ENCODE peak calls at places on chromosome 11, in nine cellular contexts. K is psoas muscle, U is IMR-90, F is cardiac fibroblast, J is AG04449, I is astrocyte of the spinal cord, X is GM10248, Z is cardiac muscle cell, L is HFF-Myc. B is an unnamed sample.

GRCh38 chr11:64216879-64217278 is 9.1 kb downstream of the TRPT1 start:
- DNase-seq in K (no peak), U (no peak), F (no peak), J (no peak), I (no peak), X (no peak), Z (no peak), L (no peak), B (no peak)

GRCh38 chr11:79400717-79401330 is 40.0 kb downstream of the TENM4 start:
- DNase-seq in K (no peak), U (peak), F (peak), J (no peak), I (peak), X (peak), Z (peak), L (peak), B (peak)

GRCh38 chr11:24731554-24731953 is 234.7 kb downstream of the LUZP2 start:
- DNase-seq in K (no peak), U (no peak), F (no peak), J (no peak), I (no peak), X (no peak), Z (no peak), L (no peak), B (no peak)

GRCh38 chr11:14583252-14584105 is 60.1 kb upstream of the PDE3B start:
- DNase-seq in K (no peak), U (no peak), F (no peak), J (no peak), I (no peak), X (no peak), Z (no peak), L (peak), B (no peak)

GRCh38 chr11:47078751-47079524 is 97.7 kb downstream of the ARFGAP2 start:
- DNase-seq in K (no peak), U (peak), F (peak), J (no peak), I (no peak), X (no peak), Z (no peak), L (no peak), B (no peak)

GRCh38 chr11:88292156-88292844 is 45.2 kb downstream of the CTSC start:
- DNase-seq in K (no peak), U (peak), F (peak), J (no peak), I (peak), X (no peak), Z (peak), L (no peak), B (no peak)

GRCh38 chr11:131867457-131868257 is 497.2 kb downstream of the NTM start:
- DNase-seq in K (peak), U (peak), F (peak), J (peak), I (peak), X (peak), Z (peak), L (peak), B (peak)

GRCh38 chr11:61861634-61862033 is 29.7 kb downstream of the FADS3 start:
- DNase-seq in K (no peak), U (no peak), F (no peak), J (no peak), I (no peak), X (no peak), Z (peak), L (no peak), B (no peak)

GRCh38 chr11:116171271-116172140 is 601.3 kb downstream of the BUD13 start:
- DNase-seq in K (no peak), U (no peak), F (no peak), J (no peak), I (no peak), X (no peak), Z (no peak), L (no peak), B (no peak)

GRCh38 chr11:128956401-128957203 is 13.9 kb upstream of the TP53AIP1 start:
- DNase-seq in K (no peak), U (peak), F (peak), J (peak), I (peak), X (peak), Z (peak), L (peak), B (peak)

DNA sequence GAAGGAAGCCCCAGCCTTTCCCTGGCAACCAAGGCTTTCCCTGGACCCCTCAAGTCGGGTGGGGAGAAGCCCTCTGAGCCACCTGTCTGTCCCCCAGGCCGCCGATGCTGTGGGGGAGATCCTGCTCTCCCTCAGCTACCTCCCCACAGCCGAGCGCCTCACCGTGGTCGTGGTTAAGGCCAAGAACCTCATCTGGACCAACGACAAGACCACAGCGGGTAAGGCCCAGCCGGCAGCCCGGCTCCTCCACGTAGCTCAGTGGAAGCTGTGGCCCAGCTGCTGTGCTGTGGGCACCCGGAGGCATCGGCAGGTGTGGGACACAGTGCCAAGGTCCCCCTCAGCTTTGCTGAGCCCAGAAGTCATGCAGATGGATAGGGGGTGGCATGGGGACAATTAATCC is 12.2 kb upstream of the RHOD start:
- DNase-seq in K (no peak), U (peak), F (no peak), J (no peak), I (peak), X (no peak), Z (no peak), L (no peak), B (no peak)
- TF ChIP-seq CTCF in K (no peak), U (no peak), F (no peak), J (no peak), I (no peak), X (peak), Z (no peak), L (no peak), B (no peak)

DNA sequence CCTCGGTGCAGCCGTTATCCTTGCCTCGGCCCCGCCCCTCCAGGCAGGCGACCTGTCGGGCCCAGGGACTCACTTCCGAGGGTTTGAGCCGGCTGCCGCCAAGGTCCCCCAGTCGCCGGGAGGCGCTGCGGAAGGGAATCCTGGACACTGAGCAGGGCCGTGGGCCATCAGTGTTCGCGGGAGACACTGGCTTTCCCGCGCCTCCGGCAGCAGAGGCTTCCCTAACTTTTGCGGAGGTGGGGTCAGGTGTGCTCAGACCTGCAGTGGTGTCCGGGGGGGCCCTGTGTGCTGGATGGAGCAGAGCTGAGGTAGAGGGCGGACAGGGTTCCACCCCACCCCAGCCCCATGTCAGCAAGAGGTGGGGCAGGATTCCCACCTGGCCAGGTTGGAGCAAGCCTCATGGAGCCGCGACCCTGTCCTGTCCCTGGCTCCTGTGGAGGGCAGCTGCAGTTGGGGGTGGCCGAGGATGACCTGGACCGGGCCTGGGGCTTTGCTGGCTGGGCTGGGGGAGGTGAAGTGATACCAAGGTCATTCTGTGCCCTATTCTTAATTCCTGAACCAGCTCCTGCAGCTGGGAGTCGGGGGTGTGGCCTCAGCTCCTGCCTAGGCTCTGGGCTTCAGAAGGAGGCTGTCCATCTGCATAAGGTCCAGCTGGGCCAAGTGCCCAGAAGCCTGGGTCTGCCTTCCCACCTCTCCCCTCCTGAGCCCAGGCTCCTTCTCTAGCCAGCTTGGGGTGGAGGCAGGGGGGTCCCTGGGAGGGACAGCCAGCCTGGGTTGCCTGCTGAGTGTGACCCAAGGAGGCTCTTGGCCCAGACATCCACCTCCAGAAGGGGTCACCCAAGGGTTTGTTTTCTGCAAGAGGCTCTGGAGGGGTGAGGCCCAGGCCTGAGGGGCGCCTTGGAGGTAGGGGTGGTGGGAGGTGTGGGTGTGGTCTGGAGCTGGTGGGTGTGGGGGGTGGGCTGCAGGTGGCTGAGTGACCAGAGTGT is 8.4 kb downstream of the TSPAN4 start:
- DNase-seq in K (no peak), U (no peak), F (no peak), J (no peak), I (no peak), X (no peak), Z (no peak), L (no peak), B (no peak)
- TF ChIP-seq CTCF in K (no peak), U (no peak), F (no peak), J (no peak), I (peak), X (peak), Z (peak), L (no peak), B (peak)

GRCh38 chr11:75767228-75767572 is 1.4 kb upstream of the DGAT2 start:
- DNase-seq in K (no peak), U (no peak), F (no peak), J (no peak), I (no peak), X (no peak), Z (no peak), L (no peak), B (no peak)

GRCh38 chr11:75768909-75769771 is 562 bp downstream of the DGAT2 start:
- DNase-seq in K (peak), U (no peak), F (no peak), J (no peak), I (no peak), X (no peak), Z (no peak), L (no peak), B (no peak)

GRCh38 chr11:75766449-75767227 is 1.9 kb upstream of the DGAT2 start:
- DNase-seq in K (no peak), U (no peak), F (no peak), J (no peak), I (no peak), X (peak), Z (no peak), L (no peak), B (no peak)

GRCh38 chr11:75767793-75768111 is 826 bp upstream of the DGAT2 start:
- DNase-seq in K (no peak), U (no peak), F (no peak), J (no peak), I (no peak), X (no peak), Z (no peak), L (no peak), B (no peak)

DNA sequence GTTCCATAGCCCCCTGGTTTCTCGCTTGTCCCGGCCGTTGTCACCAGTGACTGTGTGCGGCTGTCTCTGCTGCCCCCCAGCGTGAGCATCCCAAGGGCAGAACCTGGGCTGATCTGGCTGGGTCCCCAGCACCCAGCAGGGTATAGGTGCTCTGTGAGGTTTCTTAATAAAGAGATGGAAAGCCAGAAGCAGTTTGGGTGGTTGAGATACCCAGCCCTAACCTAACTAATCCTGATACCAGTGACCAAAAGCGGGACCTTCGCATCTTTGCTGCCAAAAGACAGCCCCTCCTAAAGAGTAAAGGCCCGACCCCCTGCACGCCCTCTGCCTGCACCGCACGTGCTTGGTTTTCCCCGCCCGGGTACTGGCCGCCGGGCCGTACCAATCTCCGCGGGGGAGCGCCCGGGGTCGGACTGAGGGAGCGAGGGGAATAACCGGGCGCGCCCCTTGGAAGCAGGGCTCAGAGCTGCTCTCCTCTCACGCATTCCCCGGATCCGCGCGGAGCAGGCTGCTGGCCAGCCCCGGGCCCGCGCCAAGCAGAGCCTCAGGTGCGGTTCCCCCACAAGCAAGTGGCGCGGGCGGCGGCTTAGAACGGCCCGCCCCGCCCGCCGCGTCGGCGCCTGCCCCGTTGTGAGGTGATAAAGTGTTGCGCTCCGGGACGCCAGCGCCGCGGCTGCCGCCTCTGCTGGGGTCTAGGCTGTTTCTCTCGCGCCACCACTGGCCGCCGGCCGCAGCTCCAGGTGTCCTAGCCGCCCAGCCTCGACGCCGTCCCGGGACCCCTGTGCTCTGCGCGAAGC is at the start of gene DGAT2:
- DNase-seq in K (peak), U (peak), F (peak), J (no peak), I (peak), X (peak), Z (peak), L (no peak), B (no peak)
- TF ChIP-seq CTCF in K (no peak), U (peak), F (no peak), J (peak), I (no peak), X (peak), Z (peak), L (no peak), B (no peak)

GRCh38 chr11:65391007-65391406 is 4.6 kb downstream of the FRMD8 start:
- DNase-seq in K (no peak), U (peak), F (peak), J (no peak), I (peak), X (no peak), Z (no peak), L (no peak), B (peak)
- TF ChIP-seq CTCF in K (no peak), U (peak), F (peak), J (no peak), I (no peak), X (no peak), Z (no peak), L (no peak), B (peak)

GRCh38 chr11:104549019-104549418 is 349.2 kb downstream of the CASP12 start:
- DNase-seq in K (no peak), U (no peak), F (no peak), J (no peak), I (no peak), X (no peak), Z (no peak), L (no peak), B (no peak)

GRCh38 chr11:104546486-104546885 is 351.8 kb downstream of the CASP12 start:
- DNase-seq in K (no peak), U (no peak), F (no peak), J (no peak), I (no peak), X (no peak), Z (no peak), L (no peak), B (no peak)

GRCh38 chr11:104547996-104548661 is 350.1 kb downstream of the CASP12 start:
- DNase-seq in K (no peak), U (peak), F (peak), J (no peak), I (peak), X (no peak), Z (no peak), L (no peak), B (no peak)
- TF ChIP-seq CTCF in K (no peak), U (no peak), F (no peak), J (no peak), I (no peak), X (no peak), Z (no peak), L (no peak), B (no peak)

GRCh38 chr11:102346748-102347525 is at the start of gene BIRC2:
- DNase-seq in K (peak), U (peak), F (peak), J (no peak), I (peak), X (peak), Z (peak), L (peak), B (peak)
- TF ChIP-seq CTCF in K (peak), U (peak), F (peak), J (peak), I (peak), X (peak), Z (peak), L (peak), B (peak)

B was measured in HFFc6.